ENCODE peak calls at places on chromosomes 4 and X, in nine cellular contexts. K, Z, S, Y, J, V, U, C and R are unnamed samples.

GRCh38 chr4:148344382-148344781 is 97.8 kb downstream of the NR3C2 start:
- DNase-seq in K (no peak), Z (no peak), S (no peak), Y (no peak), J (no peak), V (no peak), U (no peak), C (no peak), R (no peak)

GRCh38 chr4:110904435-110905050 is 281.7 kb upstream of the PITX2 start:
- DNase-seq in K (no peak), Z (no peak), S (peak), Y (no peak), J (peak), V (no peak), U (peak), C (no peak), R (peak)

GRCh38 chrX:101485212-101486064 is at the start of gene ARMCX4:
- DNase-seq in K (no peak), Z (no peak), S (no peak), Y (peak), J (peak), V (peak), U (peak), C (peak), R (peak)

GRCh38 chr4:56215901-56216300 is 171.4 kb downstream of the AASDH start:
- DNase-seq in K (no peak), Z (no peak), S (no peak), Y (peak), J (peak), V (no peak), U (peak), C (no peak), R (no peak)

GRCh38 chr4:110371016-110371795 is 104.7 kb upstream of the ENPEP start:
- DNase-seq in K (no peak), Z (no peak), S (no peak), Y (no peak), J (no peak), V (no peak), U (no peak), C (no peak), R (no peak)

GRCh38 chrX:118553042-118553714 is 57.6 kb downstream of the DOCK11 start:
- DNase-seq in K (no peak), Z (no peak), S (no peak), Y (no peak), J (no peak), V (no peak), U (no peak), C (no peak), R (no peak)

GRCh38 chr4:149961876-149962597 is 116.2 kb upstream of the DCLK2 start:
- DNase-seq in K (no peak), Z (no peak), S (no peak), Y (no peak), J (peak), V (no peak), U (peak), C (no peak), R (peak)

GRCh38 chrX:11756354-11757318 is 1.4 kb upstream of the MSL3 start:
- DNase-seq in K (no peak), Z (no peak), S (no peak), Y (no peak), J (peak), V (no peak), U (peak), C (no peak), R (no peak)

GRCh38 chr4:104901438-104901837 is 245.2 kb upstream of the TET2 start:
- DNase-seq in K (no peak), Z (no peak), S (no peak), Y (no peak), J (no peak), V (no peak), U (no peak), C (no peak), R (no peak)

GRCh38 chr4:81472249-81473085 is 760 bp upstream of the RASGEF1B start:
- DNase-seq in K (no peak), Z (no peak), S (peak), Y (peak), J (peak), V (no peak), U (peak), C (peak), R (no peak)

GRCh38 chr4:20984011-20984836 is 284.0 kb downstream of the PACRGL start:
- DNase-seq in K (no peak), Z (no peak), S (no peak), Y (peak), J (peak), V (no peak), U (peak), C (no peak), R (no peak)

GRCh38 chr4:107548211-107548905 is 171.7 kb downstream of the PAPSS1 start:
- DNase-seq in K (no peak), Z (no peak), S (no peak), Y (no peak), J (no peak), V (no peak), U (peak), C (no peak), R (no peak)

GRCh38 chr4:26583538-26583864 is 383 bp upstream of the TBC1D19 start:
- DNase-seq in K (no peak), Z (no peak), S (no peak), Y (no peak), J (no peak), V (no peak), U (no peak), C (no peak), R (no peak)

GRCh38 chrX:132071260-132071659 is 48.2 kb downstream of the STK26 start:
- DNase-seq in K (peak), Z (no peak), S (peak), Y (no peak), J (no peak), V (no peak), U (peak), C (peak), R (no peak)

GRCh38 chr4:3243066-3243775 is 5.7 kb upstream of the MSANTD1 start:
- DNase-seq in K (no peak), Z (no peak), S (no peak), Y (no peak), J (no peak), V (no peak), U (no peak), C (no peak), R (no peak)

GRCh38 chrX:23784487-23785301 is 1.7 kb downstream of the SAT1 start:
- DNase-seq in K (no peak), Z (no peak), S (no peak), Y (no peak), J (peak), V (no peak), U (peak), C (peak), R (peak)

GRCh38 chr4:186695392-186695791 is 28.3 kb downstream of the FAT1 start:
- DNase-seq in K (no peak), Z (no peak), S (no peak), Y (no peak), J (no peak), V (no peak), U (no peak), C (no peak), R (no peak)

GRCh38 chr4:57993934-57994333 is 883.7 kb upstream of the IGFBP7 start:
- DNase-seq in K (no peak), Z (no peak), S (no peak), Y (no peak), J (no peak), V (no peak), U (no peak), C (no peak), R (no peak)

GRCh38 chr4:73822389-73822788 is 14.1 kb upstream of the CXCL6 start:
- DNase-seq in K (no peak), Z (no peak), S (no peak), Y (no peak), J (no peak), V (no peak), U (peak), C (no peak), R (no peak)

GRCh38 chr4:101065346-101065745 is 282.0 kb downstream of the PPP3CA start:
- DNase-seq in K (no peak), Z (no peak), S (no peak), Y (no peak), J (no peak), V (no peak), U (no peak), C (no peak), R (no peak)

GRCh38 chrX:97401586-97402101 is 517.9 kb downstream of the RPA4 start:
- DNase-seq in K (no peak), Z (no peak), S (no peak), Y (no peak), J (no peak), V (no peak), U (peak), C (no peak), R (no peak)

GRCh38 chrX:75603833-75604232 is 81.0 kb upstream of the ZDHHC15 start:
- DNase-seq in K (peak), Z (no peak), S (peak), Y (no peak), J (peak), V (no peak), U (peak), C (peak), R (no peak)

GRCh38 chr4:76780781-76781697 is 116.9 kb downstream of the SOWAHB start:
- DNase-seq in K (no peak), Z (no peak), S (no peak), Y (no peak), J (no peak), V (no peak), U (no peak), C (no peak), R (no peak)

GRCh38 chr4:184664445-184665210 is 15.1 kb downstream of the PRIMPOL start:
- DNase-seq in K (no peak), Z (no peak), S (peak), Y (no peak), J (no peak), V (no peak), U (peak), C (peak), R (no peak)

GRCh38 chrX:139304471-139304870 is 226.1 kb upstream of the F9 start:
- DNase-seq in K (no peak), Z (no peak), S (no peak), Y (no peak), J (no peak), V (no peak), U (no peak), C (no peak), R (no peak)

GRCh38 chr4:163515198-163515597 is 20.7 kb downstream of the TMA16 start:
- DNase-seq in K (no peak), Z (no peak), S (no peak), Y (no peak), J (no peak), V (no peak), U (no peak), C (no peak), R (no peak)

GRCh38 chr4:159051245-159052071 is 51.4 kb upstream of the RAPGEF2 start:
- DNase-seq in K (no peak), Z (no peak), S (no peak), Y (no peak), J (no peak), V (no peak), U (no peak), C (no peak), R (no peak)

GRCh38 chrX:20061869-20062254 is 54.8 kb downstream of the MAP7D2 start:
- DNase-seq in K (no peak), Z (no peak), S (no peak), Y (no peak), J (peak), V (no peak), U (peak), C (peak), R (no peak)

GRCh38 chrX:39705299-39705698 is 392.5 kb downstream of the BCOR start:
- DNase-seq in K (no peak), Z (no peak), S (peak), Y (peak), J (peak), V (no peak), U (peak), C (peak), R (peak)

GRCh38 chr4:21728231-21728758 is 220.3 kb downstream of the KCNIP4 start:
- DNase-seq in K (no peak), Z (no peak), S (no peak), Y (no peak), J (no peak), V (no peak), U (no peak), C (no peak), R (no peak)

GRCh38 chr4:16382571-16382970 is 156.3 kb upstream of the TAPT1 start:
- DNase-seq in K (no peak), Z (no peak), S (no peak), Y (no peak), J (no peak), V (no peak), U (no peak), C (no peak), R (no peak)

GRCh38 chrX:137352101-137352660 is 213.7 kb upstream of the ZIC3 start:
- DNase-seq in K (no peak), Z (no peak), S (peak), Y (no peak), J (no peak), V (no peak), U (no peak), C (no peak), R (no peak)